ENCODE peak calls at places on chromosomes 12 and 14, in five cellular contexts. S is AG09309; A is stimulated activated CD8-positive, alpha-beta memory T cell treated with anti-CD3 and anti-CD28 coated beads, Interleukin-12 subunit alpha, Interleukin-12 subunit beta, amount 100 ng/mL, for 4 hours; L is MCF 10A; I is H7. E is an unnamed sample.

GRCh38 chr14:91286530-91286937 is 42.0 kb upstream of the GPR68 start:
- DNase-seq in S (no peak), A (peak; percentile 52), I (peak; percentile 94), L (peak; percentile 83), E (peak; percentile 37)

GRCh38 chr12:122875590-122876220 is 20.2 kb downstream of the VPS37B start:
- DNase-seq in A (no peak), S (no peak), L (no peak), I (no peak), E (no peak)

GRCh38 chr12:122726056-122726558 is 4.5 kb downstream of the HCAR1 start:
- DNase-seq in A (no peak), I (no peak), S (no peak), L (peak; percentile 69), E (no peak)

GRCh38 chr12:106287364-106287763 is 15.2 kb upstream of the TCP11L2 start:
- DNase-seq in A (no peak), S (no peak), L (no peak), I (no peak), E (no peak)

GRCh38 chr14:45906257-45906656 is 653.3 kb upstream of the MIS18BP1 start:
- DNase-seq in S (no peak), A (no peak), L (no peak), I (no peak), E (peak; percentile 22)

GRCh38 chr12:88562846-88563582 is 17.3 kb downstream of the KITLG start:
- DNase-seq in A (no peak), S (no peak), L (no peak), I (no peak), E (no peak)

GRCh38 chr12:1639538-1639937 is 10.5 kb downstream of the WNT5B start:
- DNase-seq in L (no peak), A (no peak), S (no peak), I (peak; percentile 53), E (no peak)

GRCh38 chr12:95815635-95816212 is 25.2 kb upstream of the NTN4 start:
- DNase-seq in A (no peak), I (peak; percentile 26), L (peak; percentile 51), S (no peak), E (no peak)

GRCh38 chr12:75587340-75588106 is 76.1 kb upstream of the KRR1 start:
- DNase-seq in I (no peak), A (no peak), S (peak; percentile 2), L (no peak), E (no peak)

GRCh38 chr12:14836336-14837210 is 6.8 kb downstream of the ART4 start:
- DNase-seq in S (peak; percentile 41), A (no peak), I (no peak), L (peak; percentile 88), E (peak; percentile 79)

GRCh38 chr14:34051966-34052657 is 101.2 kb upstream of the EGLN3 start:
- DNase-seq in L (peak; percentile 65), A (no peak), S (peak; percentile 49), I (no peak), E (no peak)

GRCh38 chr14:102007916-102008418 is 43.6 kb downstream of the DYNC1H1 start:
- DNase-seq in L (no peak), I (no peak), A (no peak), S (no peak), E (no peak)

GRCh38 chr12:123126294-123127144 is 24.4 kb downstream of the PITPNM2 start:
- DNase-seq in S (peak; percentile 97), I (peak; percentile 49), A (no peak), L (peak; percentile 92), E (peak; percentile 98)

GRCh38 chr14:95885866-95886265 is 9.2 kb downstream of the TUNAR start:
- DNase-seq in I (no peak), A (no peak), S (no peak), L (peak; percentile 51), E (no peak)

GRCh38 chr12:108612788-108613282 is 15.0 kb upstream of the TMEM119 start:
- DNase-seq in A (no peak), L (peak; percentile 37), I (peak; percentile 82), S (no peak), E (no peak)

GRCh38 chr14:95014036-95014435 is 143.3 kb downstream of the DICER1 start:
- DNase-seq in S (no peak), A (no peak), L (no peak), I (no peak), E (no peak)

GRCh38 chr12:58414398-58414871 is 473.1 kb downstream of the ATP23 start:
- DNase-seq in L (no peak), S (no peak), A (no peak), I (no peak), E (peak; percentile 56)

GRCh38 chr14:29227631-29228030 is 461.0 kb downstream of the FOXG1 start:
- DNase-seq in S (no peak), L (no peak), A (no peak), I (no peak), E (no peak)

E was measured in HS-5.